ENCODE peak calls at places on chromosomes 12 and 14, in ten cellular contexts. K, R, U, G, H, F, B, X, M and L are unnamed samples.

GRCh38 chr12:109393437-109394345 is 46.0 kb downstream of the MYO1H start:
- DNase-seq in K (no peak), R (peak), U (peak), G (no peak), H (peak), F (peak), B (peak), X (peak), M (no peak), L (peak)

GRCh38 chr12:132284071-132284492 is 45.3 kb downstream of the GALNT9 start:
- DNase-seq in K (peak), R (no peak), U (no peak), G (no peak), H (peak), F (peak), B (peak), X (peak), M (no peak), L (no peak)

GRCh38 chr12:45637706-45638105 is 91.8 kb upstream of the ARID2 start:
- DNase-seq in K (no peak), R (no peak), U (peak), G (no peak), H (no peak), F (peak), B (peak), X (no peak), M (no peak), L (no peak)

GRCh38 chr14:45686771-45687170 is 433.8 kb upstream of the MIS18BP1 start:
- DNase-seq in K (no peak), R (no peak), U (no peak), G (no peak), H (no peak), F (no peak), B (no peak), X (no peak), M (no peak), L (no peak)

GRCh38 chr14:103298620-103299019 is 35.4 kb upstream of the EIF5 start:
- DNase-seq in K (no peak), R (no peak), U (no peak), G (no peak), H (no peak), F (no peak), B (no peak), X (no peak), M (no peak), L (no peak)

GRCh38 chr12:90729741-90730140 is 225.2 kb downstream of the CCER1 start:
- DNase-seq in K (no peak), R (peak), U (peak), G (no peak), H (no peak), F (peak), B (peak), X (no peak), M (no peak), L (no peak)

GRCh38 chr14:103973354-103973753 is 31.0 kb upstream of the RD3L start:
- DNase-seq in K (peak), R (no peak), U (no peak), G (no peak), H (no peak), F (no peak), B (no peak), X (no peak), M (no peak), L (no peak)

GRCh38 chr12:47067176-47067575 is 12.2 kb upstream of the PCED1B start:
- DNase-seq in K (no peak), R (no peak), U (no peak), G (no peak), H (no peak), F (no peak), B (no peak), X (no peak), M (no peak), L (no peak)

GRCh38 chr14:75831971-75832370 is 149.8 kb downstream of the TGFB3 start:
- DNase-seq in K (no peak), R (no peak), U (peak), G (no peak), H (no peak), F (peak), B (peak), X (no peak), M (no peak), L (no peak)

GRCh38 chr14:22622220-22622619 is 21.9 kb downstream of the OR6J1 start:
- DNase-seq in K (no peak), R (no peak), U (peak), G (no peak), H (no peak), F (peak), B (peak), X (no peak), M (no peak), L (no peak)

GRCh38 chr12:9348906-9349518 is 140.8 kb upstream of the PZP start:
- DNase-seq in K (no peak), R (no peak), U (no peak), G (no peak), H (no peak), F (no peak), B (no peak), X (no peak), M (no peak), L (no peak)

GRCh38 chr12:48119834-48120195 is 651 bp downstream of the PFKM start:
- DNase-seq in K (no peak), R (no peak), U (no peak), G (no peak), H (no peak), F (no peak), B (no peak), X (no peak), M (no peak), L (no peak)

GRCh38 chr14:51657762-51658161 is 6.1 kb downstream of the FRMD6 start:
- DNase-seq in K (no peak), R (no peak), U (peak), G (no peak), H (no peak), F (peak), B (no peak), X (no peak), M (no peak), L (no peak)

GRCh38 chr14:23024612-23025075 is 10.1 kb downstream of the PSMB5 start:
- DNase-seq in K (no peak), R (no peak), U (no peak), G (no peak), H (no peak), F (no peak), B (no peak), X (no peak), M (no peak), L (no peak)

GRCh38 chr14:53902307-53902706 is 54.3 kb downstream of the BMP4 start:
- DNase-seq in K (no peak), R (no peak), U (no peak), G (no peak), H (no peak), F (no peak), B (no peak), X (no peak), M (no peak), L (no peak)

GRCh38 chr12:120213758-120214157 is 12.8 kb upstream of the RPLP0 start:
- DNase-seq in K (peak), R (no peak), U (no peak), G (no peak), H (no peak), F (no peak), B (no peak), X (no peak), M (no peak), L (no peak)

GRCh38 chr14:87883750-87884149 is 109.2 kb downstream of the GALC start:
- DNase-seq in K (no peak), R (no peak), U (no peak), G (no peak), H (no peak), F (no peak), B (no peak), X (no peak), M (no peak), L (no peak)

GRCh38 chr12:64431791-64432190 is 20.1 kb upstream of the TBK1 start:
- DNase-seq in K (no peak), R (no peak), U (no peak), G (no peak), H (no peak), F (no peak), B (no peak), X (no peak), M (no peak), L (no peak)

GRCh38 chr12:92076106-92076505 is 69.5 kb downstream of the BTG1 start:
- DNase-seq in K (no peak), R (no peak), U (no peak), G (no peak), H (no peak), F (no peak), B (no peak), X (no peak), M (no peak), L (no peak)

GRCh38 chr14:89543420-89543790 is 126.4 kb upstream of the FOXN3 start:
- DNase-seq in K (no peak), R (no peak), U (no peak), G (no peak), H (no peak), F (no peak), B (no peak), X (no peak), M (no peak), L (no peak)

GRCh38 chr12:49461221-49461620 is 77.6 kb upstream of the KCNH3 start:
- DNase-seq in K (no peak), R (no peak), U (no peak), G (no peak), H (no peak), F (no peak), B (no peak), X (no peak), M (no peak), L (no peak)

GRCh38 chr12:116466536-116466935 is 92.6 kb upstream of the MAP1LC3B2 start:
- DNase-seq in K (no peak), R (no peak), U (no peak), G (no peak), H (no peak), F (no peak), B (peak), X (no peak), M (no peak), L (no peak)

GRCh38 chr14:69605761-69606160 is 5.6 kb upstream of the SUSD6 start:
- DNase-seq in K (no peak), R (no peak), U (peak), G (no peak), H (no peak), F (no peak), B (no peak), X (no peak), M (no peak), L (no peak)

GRCh38 chr12:107486140-107486892 is 199.3 kb upstream of the PWP1 start:
- DNase-seq in K (no peak), R (no peak), U (no peak), G (no peak), H (peak), F (no peak), B (no peak), X (no peak), M (no peak), L (no peak)

GRCh38 chr14:103334644-103335603 is 887 bp downstream of the EIF5 start:
- DNase-seq in K (peak), R (no peak), U (peak), G (peak), H (peak), F (peak), B (peak), X (peak), M (no peak), L (no peak)

GRCh38 chr14:49546766-49547165 is 39.4 kb downstream of the RPS29 start:
- DNase-seq in K (no peak), R (no peak), U (no peak), G (no peak), H (no peak), F (no peak), B (no peak), X (no peak), M (no peak), L (no peak)

GRCh38 chr14:39417014-39417413 is 15.2 kb downstream of the FBXO33 start:
- DNase-seq in K (no peak), R (peak), U (peak), G (no peak), H (no peak), F (no peak), B (no peak), X (no peak), M (no peak), L (no peak)

GRCh38 chr12:20624718-20625117 is 70.4 kb upstream of the SLCO1C1 start:
- DNase-seq in K (no peak), R (peak), U (no peak), G (no peak), H (no peak), F (peak), B (peak), X (no peak), M (no peak), L (no peak)

GRCh38 chr12:42589465-42590323 is at the start of gene PRICKLE1:
- DNase-seq in K (peak), R (no peak), U (peak), G (peak), H (peak), F (peak), B (peak), X (peak), M (no peak), L (no peak)

GRCh38 chr14:68841030-68841809 is 48.4 kb upstream of the ZFP36L1 start:
- DNase-seq in K (no peak), R (no peak), U (peak), G (no peak), H (no peak), F (peak), B (no peak), X (no peak), M (no peak), L (no peak)

GRCh38 chr12:31321565-31322228 is 4.3 kb downstream of the SINHCAF start:
- DNase-seq in K (no peak), R (no peak), U (no peak), G (no peak), H (no peak), F (no peak), B (no peak), X (no peak), M (no peak), L (no peak)

GRCh38 chr12:53200458-53201169 is 6.4 kb downstream of the ITGB7 start:
- DNase-seq in K (no peak), R (no peak), U (no peak), G (no peak), H (peak), F (no peak), B (no peak), X (no peak), M (peak), L (no peak)

GRCh38 chr14:38256358-38256840 is 506 bp upstream of the CLEC14A start:
- DNase-seq in K (no peak), R (no peak), U (no peak), G (no peak), H (no peak), F (no peak), B (peak), X (no peak), M (no peak), L (peak)
- H3K4me3 ChIP-seq in K (no peak), R (no peak), U (no peak), G (peak), H (no peak), F (no peak), B (no peak), X (peak), M (no peak), L (no peak)

DNA sequence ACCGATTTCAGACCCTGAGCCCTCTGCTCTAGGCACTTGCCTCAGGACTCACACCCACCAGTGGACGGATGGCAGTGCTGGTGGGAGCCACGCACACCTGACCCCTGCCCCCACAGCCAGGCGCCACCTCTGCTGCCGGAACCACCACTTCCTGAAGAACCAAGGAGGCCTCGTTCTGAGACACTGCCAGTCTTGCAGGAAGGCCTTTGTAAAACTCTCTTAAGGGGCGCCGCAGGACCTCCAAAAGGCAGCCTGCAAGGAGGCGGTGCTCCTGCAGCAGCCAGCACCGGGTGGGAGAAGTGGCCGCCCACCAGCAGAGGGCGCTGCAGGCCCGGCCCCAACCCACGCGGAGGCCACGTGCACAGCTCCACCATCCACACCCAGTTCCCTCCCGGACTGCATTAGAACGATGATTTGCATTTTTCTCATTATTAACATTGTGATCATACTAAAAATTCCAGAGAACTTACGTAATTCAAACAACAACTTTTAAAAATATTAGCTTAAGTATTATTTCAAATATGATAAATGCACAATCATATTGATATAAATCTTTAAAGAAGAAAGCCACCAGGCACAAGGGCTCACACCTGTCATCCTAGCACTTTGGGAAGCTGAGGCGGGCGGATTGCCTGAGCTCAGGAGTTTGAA is 12.8 kb downstream of the STX2 start:
- DNase-seq in K (peak), R (no peak), U (peak), G (no peak), H (peak), F (peak), B (peak), X (peak), M (no peak), L (no peak)
- TF ChIP-seq CTCF in K (peak), R (peak), U (peak), G (no peak), H (peak), F (peak), B (peak), X (peak), M (peak), L (peak)

DNA sequence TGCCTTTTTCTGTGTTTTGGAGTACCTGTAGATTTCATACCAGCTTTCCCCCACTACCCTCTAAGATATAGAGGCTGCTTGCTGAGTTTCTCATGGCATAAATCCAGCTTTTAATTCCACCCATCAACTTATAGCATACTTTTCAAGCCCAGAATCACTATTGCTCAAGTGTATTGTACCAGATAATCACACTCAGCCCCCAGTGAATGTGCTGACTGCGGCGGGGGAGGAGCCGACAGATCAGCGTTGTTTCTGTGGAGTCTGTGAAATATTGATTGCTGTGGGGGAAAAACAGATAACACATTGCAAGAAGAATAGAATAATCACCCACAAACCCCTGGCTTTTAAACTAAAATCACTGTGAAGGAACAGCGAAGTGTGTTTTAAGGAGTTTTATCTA is 296.1 kb downstream of the TMEM132D start:
- DNase-seq in K (no peak), R (no peak), U (no peak), G (no peak), H (no peak), F (no peak), B (peak), X (no peak), M (no peak), L (no peak)
- H3K4me3 ChIP-seq in K (no peak), R (no peak), U (no peak), G (no peak), H (no peak), F (no peak), B (no peak), X (no peak), M (no peak), L (no peak)

GRCh38 chr14:67544590-67544989 is 11.5 kb downstream of the PLEKHH1 start:
- DNase-seq in K (no peak), R (no peak), U (no peak), G (no peak), H (no peak), F (no peak), B (no peak), X (no peak), M (no peak), L (no peak)

GRCh38 chr14:67539116-67539515 is 6.0 kb downstream of the PLEKHH1 start:
- DNase-seq in K (no peak), R (no peak), U (no peak), G (peak), H (no peak), F (no peak), B (no peak), X (no peak), M (no peak), L (no peak)

GRCh38 chr14:67538501-67538900 is 5.4 kb downstream of the PLEKHH1 start:
- DNase-seq in K (no peak), R (no peak), U (peak), G (no peak), H (no peak), F (no peak), B (no peak), X (no peak), M (no peak), L (no peak)

GRCh38 chr14:67537736-67538135 is 4.6 kb downstream of the PLEKHH1 start:
- DNase-seq in K (no peak), R (no peak), U (no peak), G (no peak), H (no peak), F (no peak), B (no peak), X (no peak), M (no peak), L (no peak)

DNA sequence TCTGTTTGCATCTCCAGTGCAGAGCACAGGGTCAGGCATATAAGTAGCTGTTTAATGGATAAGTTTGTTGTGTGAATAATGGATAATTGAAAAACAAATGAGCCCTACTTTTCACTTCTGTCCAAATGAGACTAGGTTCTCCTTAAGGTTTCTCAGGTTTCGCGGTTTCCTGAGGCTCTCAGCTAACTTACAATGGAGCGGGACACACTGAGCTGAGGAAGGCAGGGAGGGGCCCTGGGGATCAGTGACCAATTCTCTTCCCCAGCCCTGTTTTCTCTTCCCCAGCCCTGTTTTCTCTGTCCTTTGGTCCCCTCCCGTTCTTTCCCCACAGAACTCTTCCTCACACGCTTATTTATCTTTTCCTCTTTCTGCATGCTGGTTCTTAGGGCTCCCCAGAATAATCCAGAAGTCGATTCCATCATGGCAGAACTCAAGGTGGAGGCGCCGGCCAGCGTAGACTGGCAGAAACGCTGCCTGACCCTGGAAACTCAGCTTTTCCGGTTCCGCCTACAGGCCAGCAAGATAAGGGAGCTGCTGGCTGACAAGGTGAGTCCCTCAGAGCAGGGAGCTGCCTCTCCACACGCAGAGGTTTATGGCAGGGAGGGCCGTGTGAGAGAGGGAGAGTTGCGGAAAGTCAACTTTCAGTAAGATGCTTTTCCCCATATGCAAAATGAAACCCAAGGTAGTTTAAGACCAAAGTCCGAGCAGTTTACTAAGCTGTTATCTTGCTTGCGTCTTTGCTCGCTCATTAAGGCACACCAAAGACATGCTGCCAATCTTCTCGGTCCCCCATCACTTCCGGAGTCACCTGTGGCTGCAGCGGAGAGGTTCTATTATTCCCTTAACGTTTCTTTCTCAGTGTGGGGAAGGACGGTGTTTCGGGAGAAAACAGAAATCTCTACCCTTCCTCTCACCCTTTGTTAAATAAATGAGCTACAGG is 8.6 kb downstream of the PLEKHH1 start:
- DNase-seq in K (no peak), R (no peak), U (no peak), G (peak), H (no peak), F (no peak), B (no peak), X (no peak), M (no peak), L (no peak)
- TF ChIP-seq CTCF in K (no peak), R (no peak), U (no peak), G (no peak), H (no peak), F (no peak), B (no peak), X (no peak), M (no peak), L (no peak)

GRCh38 chr12:96985515-96986362 is 78.7 kb downstream of the NEDD1 start:
- DNase-seq in K (no peak), R (peak), U (no peak), G (no peak), H (peak), F (no peak), B (no peak), X (no peak), M (no peak), L (no peak)
- H3K4me3 ChIP-seq in K (peak), R (no peak), U (peak), G (peak), H (no peak), F (peak), B (peak), X (peak), M (peak), L (peak)